ENCODE peak calls at places on chromosomes 6 and 20, in six cellular contexts. One of them, this sample, is unnamed.

GRCh38 chr6:138590796-138591709 is 91.8 kb upstream of the NHSL1 start:
- DNase-seq in thyroid gland: peak
- DNase-seq in left ventricle myocardium inferior: no peak
- DNase-seq in tibial artery: peak
- DNase-seq in breast epithelium: peak
- DNase-seq in fibroblast of mammary gland: peak
- DNase-seq in this sample: peak

GRCh38 chr6:157813757-157814455 is 9.1 kb upstream of the SNX9 start:
- DNase-seq in left ventricle myocardium inferior: no peak
- DNase-seq in tibial artery: peak
- DNase-seq in thyroid gland: no peak
- DNase-seq in fibroblast of mammary gland: peak
- DNase-seq in breast epithelium: no peak
- DNase-seq in this sample: peak

GRCh38 chr20:41149679-41150131 is 12.4 kb downstream of the PLCG1 start:
- DNase-seq in breast epithelium: no peak
- DNase-seq in fibroblast of mammary gland: peak
- DNase-seq in left ventricle myocardium inferior: no peak
- DNase-seq in tibial artery: no peak
- DNase-seq in thyroid gland: no peak
- DNase-seq in this sample: peak

GRCh38 chr20:47231382-47232042 is 125.0 kb downstream of the ZMYND8 start:
- DNase-seq in left ventricle myocardium inferior: no peak
- DNase-seq in tibial artery: no peak
- DNase-seq in breast epithelium: no peak
- DNase-seq in thyroid gland: no peak
- DNase-seq in fibroblast of mammary gland: no peak
- DNase-seq in this sample: peak

GRCh38 chr6:125818659-125819297 is 28.0 kb downstream of the NCOA7 start:
- DNase-seq in breast epithelium: no peak
- DNase-seq in left ventricle myocardium inferior: no peak
- DNase-seq in thyroid gland: no peak
- DNase-seq in tibial artery: no peak
- DNase-seq in fibroblast of mammary gland: peak
- DNase-seq in this sample: no peak

GRCh38 chr6:45681860-45682488 is 304.2 kb upstream of the SUPT3H start:
- DNase-seq in fibroblast of mammary gland: peak
- DNase-seq in thyroid gland: no peak
- DNase-seq in tibial artery: no peak
- DNase-seq in breast epithelium: no peak
- DNase-seq in left ventricle myocardium inferior: no peak
- DNase-seq in this sample: no peak

GRCh38 chr6:168671863-168672546 is 231.0 kb downstream of the SMOC2 start:
- DNase-seq in tibial artery: no peak
- DNase-seq in thyroid gland: no peak
- DNase-seq in breast epithelium: no peak
- DNase-seq in left ventricle myocardium inferior: no peak
- DNase-seq in fibroblast of mammary gland: no peak
- DNase-seq in this sample: no peak

GRCh38 chr20:4108495-4109306 is 93.3 kb upstream of the RNF24 start:
- DNase-seq in left ventricle myocardium inferior: peak
- DNase-seq in thyroid gland: peak
- DNase-seq in tibial artery: peak
- DNase-seq in breast epithelium: peak
- DNase-seq in fibroblast of mammary gland: peak
- DNase-seq in this sample: peak

GRCh38 chr6:49912193-49912592 is 45.9 kb upstream of the CRISP1 start:
- DNase-seq in left ventricle myocardium inferior: no peak
- DNase-seq in fibroblast of mammary gland: no peak
- DNase-seq in breast epithelium: no peak
- DNase-seq in thyroid gland: no peak
- DNase-seq in tibial artery: no peak
- DNase-seq in this sample: no peak

GRCh38 chr6:11270030-11271027 is 37.9 kb upstream of the NEDD9 start:
- DNase-seq in breast epithelium: no peak
- DNase-seq in thyroid gland: no peak
- DNase-seq in left ventricle myocardium inferior: no peak
- DNase-seq in tibial artery: no peak
- DNase-seq in fibroblast of mammary gland: no peak
- DNase-seq in this sample: no peak

GRCh38 chr20:34817801-34818200 is 7.7 kb downstream of the NCOA6 start:
- DNase-seq in breast epithelium: no peak
- DNase-seq in fibroblast of mammary gland: no peak
- DNase-seq in tibial artery: no peak
- DNase-seq in thyroid gland: no peak
- DNase-seq in left ventricle myocardium inferior: no peak
- DNase-seq in this sample: no peak

GRCh38 chr6:44920952-44921491 is 407.1 kb upstream of the RUNX2 start:
- DNase-seq in breast epithelium: no peak
- DNase-seq in left ventricle myocardium inferior: no peak
- DNase-seq in fibroblast of mammary gland: no peak
- DNase-seq in thyroid gland: no peak
- DNase-seq in tibial artery: no peak
- DNase-seq in this sample: peak

GRCh38 chr20:62795023-62795761 is 1.1 kb upstream of the MRGBP start:
- DNase-seq in fibroblast of mammary gland: peak
- DNase-seq in tibial artery: peak
- DNase-seq in breast epithelium: no peak
- DNase-seq in left ventricle myocardium inferior: no peak
- DNase-seq in thyroid gland: peak
- DNase-seq in this sample: peak

GRCh38 chr6:154447929-154448328 is 62.6 kb downstream of the CNKSR3 start:
- DNase-seq in tibial artery: no peak
- DNase-seq in fibroblast of mammary gland: peak
- DNase-seq in thyroid gland: no peak
- DNase-seq in breast epithelium: no peak
- DNase-seq in left ventricle myocardium inferior: no peak
- DNase-seq in this sample: peak

GRCh38 chr6:150236544-150236943 is 93.7 kb downstream of the PPP1R14C start:
- DNase-seq in fibroblast of mammary gland: no peak
- DNase-seq in thyroid gland: peak
- DNase-seq in breast epithelium: no peak
- DNase-seq in tibial artery: no peak
- DNase-seq in left ventricle myocardium inferior: no peak
- DNase-seq in this sample: no peak

GRCh38 chr6:101544286-101544685 is 150.8 kb downstream of the GRIK2 start:
- DNase-seq in breast epithelium: no peak
- DNase-seq in thyroid gland: no peak
- DNase-seq in tibial artery: no peak
- DNase-seq in left ventricle myocardium inferior: no peak
- DNase-seq in fibroblast of mammary gland: peak
- DNase-seq in this sample: peak

GRCh38 chr6:28866342-28867077 is 57.3 kb downstream of the TRIM27 start:
- DNase-seq in fibroblast of mammary gland: peak
- DNase-seq in breast epithelium: peak
- DNase-seq in left ventricle myocardium inferior: peak
- DNase-seq in thyroid gland: peak
- DNase-seq in tibial artery: peak
- DNase-seq in this sample: peak

GRCh38 chr6:111087106-111087835 is at the start of gene SLC16A10:
- DNase-seq in tibial artery: peak
- DNase-seq in left ventricle myocardium inferior: peak
- DNase-seq in breast epithelium: peak
- DNase-seq in fibroblast of mammary gland: no peak
- DNase-seq in thyroid gland: peak
- DNase-seq in this sample: peak

GRCh38 chr6:336159-337114 is 44.1 kb downstream of the DUSP22 start:
- DNase-seq in fibroblast of mammary gland: no peak
- DNase-seq in tibial artery: no peak
- DNase-seq in breast epithelium: no peak
- DNase-seq in thyroid gland: no peak
- DNase-seq in left ventricle myocardium inferior: peak
- DNase-seq in this sample: no peak

GRCh38 chr6:63573899-63574553 is 1.7 kb downstream of the LOC128125822 start:
- DNase-seq in fibroblast of mammary gland: peak
- DNase-seq in left ventricle myocardium inferior: no peak
- DNase-seq in breast epithelium: no peak
- DNase-seq in thyroid gland: peak
- DNase-seq in tibial artery: no peak
- DNase-seq in this sample: peak

GRCh38 chr6:169215201-169215661 is 38.4 kb downstream of the THBS2 start:
- DNase-seq in thyroid gland: no peak
- DNase-seq in tibial artery: no peak
- DNase-seq in breast epithelium: no peak
- DNase-seq in left ventricle myocardium inferior: no peak
- DNase-seq in fibroblast of mammary gland: peak
- DNase-seq in this sample: peak

GRCh38 chr20:36728986-36729385 is 16.9 kb downstream of the NDRG3 start:
- DNase-seq in tibial artery: no peak
- DNase-seq in fibroblast of mammary gland: no peak
- DNase-seq in breast epithelium: no peak
- DNase-seq in left ventricle myocardium inferior: no peak
- DNase-seq in thyroid gland: no peak
- DNase-seq in this sample: peak

GRCh38 chr20:4545526-4545925 is 176.2 kb upstream of the PRND start:
- DNase-seq in left ventricle myocardium inferior: no peak
- DNase-seq in fibroblast of mammary gland: peak
- DNase-seq in thyroid gland: no peak
- DNase-seq in tibial artery: no peak
- DNase-seq in breast epithelium: no peak
- DNase-seq in this sample: peak

GRCh38 chr6:87393026-87393622 is 14.6 kb upstream of the CFAP206 start:
- DNase-seq in thyroid gland: peak
- DNase-seq in left ventricle myocardium inferior: no peak
- DNase-seq in fibroblast of mammary gland: peak
- DNase-seq in breast epithelium: no peak
- DNase-seq in tibial artery: no peak
- DNase-seq in this sample: peak

GRCh38 chr6:162999575-163000285 is 272.0 kb downstream of the PACRG start:
- DNase-seq in fibroblast of mammary gland: peak
- DNase-seq in tibial artery: no peak
- DNase-seq in breast epithelium: no peak
- DNase-seq in left ventricle myocardium inferior: no peak
- DNase-seq in thyroid gland: no peak
- DNase-seq in this sample: peak

DNA sequence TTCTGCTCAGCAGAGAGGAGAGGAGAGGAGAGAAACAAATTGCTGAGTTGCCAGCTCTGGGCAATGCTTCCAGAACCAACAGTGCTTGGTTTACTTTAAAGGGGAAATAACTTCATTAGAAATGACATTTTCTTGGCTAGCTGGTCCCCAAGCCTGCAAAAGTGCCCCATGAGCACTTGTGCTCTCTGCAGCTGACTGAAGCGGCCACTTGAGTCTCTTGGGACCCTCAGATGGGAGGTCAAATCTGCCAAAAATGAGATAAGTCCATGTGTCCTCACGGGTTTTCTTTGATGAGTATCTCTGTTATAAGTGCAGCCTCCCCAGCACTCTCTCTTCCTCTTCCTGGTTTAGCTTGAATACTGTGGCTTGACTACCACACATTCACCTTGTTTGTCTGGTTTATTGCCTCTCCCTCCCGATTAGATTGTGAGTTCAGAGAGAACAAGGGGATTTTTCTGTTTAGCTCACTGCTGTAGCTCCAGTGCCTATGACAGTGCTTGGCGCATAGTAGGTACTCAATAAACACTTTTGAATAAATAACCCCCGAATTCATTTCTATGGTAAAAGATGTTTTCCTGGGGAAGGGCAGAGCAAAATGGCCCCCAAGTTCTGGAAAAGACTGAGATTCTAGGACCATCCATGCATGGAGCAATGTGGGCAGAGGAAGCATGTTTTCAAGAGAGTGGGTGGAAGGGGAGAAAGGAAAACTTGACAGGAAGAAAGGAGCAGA is 7.0 kb upstream of the RIN2 start:
- DNase-seq in thyroid gland: peak
- DNase-seq in left ventricle myocardium inferior: no peak
- DNase-seq in fibroblast of mammary gland: no peak
- DNase-seq in tibial artery: no peak
- DNase-seq in breast epithelium: no peak
- DNase-seq in this sample: no peak
- H3K4me3 ChIP-seq in thyroid gland: no peak
- H3K4me3 ChIP-seq in left ventricle myocardium inferior: no peak
- H3K4me3 ChIP-seq in fibroblast of mammary gland: no peak
- H3K4me3 ChIP-seq in tibial artery: no peak
- H3K4me3 ChIP-seq in breast epithelium: no peak
- H3K4me3 ChIP-seq in this sample: no peak

DNA sequence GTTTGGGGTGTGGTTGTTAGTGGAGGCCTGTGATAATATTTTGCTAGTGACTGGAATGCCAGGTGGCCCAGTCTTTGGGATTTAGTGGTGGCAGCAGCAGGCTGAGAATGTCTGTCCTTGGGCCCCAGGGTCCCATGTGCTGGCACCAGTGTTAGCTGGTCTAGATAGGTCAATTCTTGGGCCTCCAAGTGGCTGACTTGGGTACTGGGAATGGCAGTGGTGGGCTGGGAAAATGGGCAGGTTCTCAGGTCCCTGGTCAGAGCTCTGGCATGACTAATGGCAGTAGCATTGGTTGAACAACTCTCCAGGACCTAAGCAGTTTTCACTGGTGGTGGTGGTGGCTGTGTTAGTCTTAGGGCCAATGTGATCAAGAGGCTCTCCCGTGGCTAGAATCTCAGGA is 50.3 kb downstream of the OLIG3 start:
- DNase-seq in thyroid gland: no peak
- DNase-seq in fibroblast of mammary gland: no peak
- DNase-seq in left ventricle myocardium inferior: no peak
- DNase-seq in tibial artery: no peak
- DNase-seq in breast epithelium: no peak
- DNase-seq in this sample: no peak
- TF ChIP-seq CTCF in thyroid gland: no peak
- TF ChIP-seq CTCF in fibroblast of mammary gland: no peak
- TF ChIP-seq CTCF in left ventricle myocardium inferior: no peak
- TF ChIP-seq CTCF in tibial artery: no peak
- TF ChIP-seq CTCF in breast epithelium: no peak
- TF ChIP-seq CTCF in this sample: no peak

DNA sequence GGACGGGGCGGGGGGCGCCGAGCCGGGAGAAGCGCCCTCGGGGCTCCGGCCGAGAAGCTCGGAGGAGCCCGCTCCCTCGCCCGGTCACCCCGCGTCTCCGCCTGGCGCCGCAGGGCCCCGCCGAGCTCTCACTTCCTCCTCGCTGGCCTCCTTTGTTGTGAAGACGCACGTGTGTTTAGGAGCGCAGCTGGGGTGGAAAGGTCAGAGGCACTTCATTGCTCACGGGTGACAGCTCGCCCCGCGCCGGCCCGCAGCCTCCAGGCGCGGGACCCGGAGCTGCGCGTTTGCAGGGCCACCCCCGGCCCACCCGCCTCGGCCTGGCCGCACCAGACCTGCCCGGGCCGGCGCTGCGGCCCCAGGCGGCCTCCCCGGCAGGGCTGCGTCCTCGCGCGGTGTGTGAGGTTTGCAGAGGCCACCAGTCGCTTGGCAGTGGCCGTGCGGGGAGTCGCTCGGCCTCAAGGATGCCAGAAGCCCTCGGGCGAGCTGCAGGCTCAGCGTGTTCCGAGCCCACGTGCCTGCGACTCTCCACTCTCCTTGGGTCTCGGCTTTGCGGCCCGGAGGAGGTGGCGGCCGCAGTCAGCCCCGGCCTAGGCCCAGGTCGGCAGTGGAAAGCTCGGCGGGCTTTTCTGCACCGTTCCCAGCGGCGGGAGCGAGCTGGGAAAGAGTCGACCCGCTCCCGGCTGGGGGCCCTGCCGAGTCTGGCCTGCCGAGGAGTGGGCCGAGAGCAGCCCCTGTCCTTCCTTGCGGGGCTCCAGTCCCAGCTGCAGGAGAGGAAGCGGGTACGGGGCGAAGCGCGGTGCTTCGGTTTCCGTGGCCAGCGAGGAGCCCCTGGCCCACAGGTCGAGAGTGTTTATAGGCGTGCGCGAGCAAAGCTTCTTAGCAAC is 5.3 kb downstream of the FOXC1 start:
- DNase-seq in tibial artery: peak
- DNase-seq in fibroblast of mammary gland: no peak
- DNase-seq in breast epithelium: no peak
- DNase-seq in left ventricle myocardium inferior: no peak
- DNase-seq in thyroid gland: no peak
- DNase-seq in this sample: no peak
- H3K4me3 ChIP-seq in tibial artery: peak
- H3K4me3 ChIP-seq in fibroblast of mammary gland: no peak
- H3K4me3 ChIP-seq in breast epithelium: peak
- H3K4me3 ChIP-seq in left ventricle myocardium inferior: peak
- H3K4me3 ChIP-seq in thyroid gland: no peak
- H3K4me3 ChIP-seq in this sample: peak

GRCh38 chr20:42678895-42679294 is 510.8 kb downstream of the PTPRT start:
- DNase-seq in fibroblast of mammary gland: no peak
- DNase-seq in thyroid gland: no peak
- DNase-seq in breast epithelium: no peak
- DNase-seq in left ventricle myocardium inferior: no peak
- DNase-seq in tibial artery: no peak
- DNase-seq in this sample: no peak
- TF ChIP-seq CTCF in fibroblast of mammary gland: no peak
- TF ChIP-seq CTCF in thyroid gland: no peak
- TF ChIP-seq CTCF in breast epithelium: peak
- TF ChIP-seq CTCF in left ventricle myocardium inferior: peak
- TF ChIP-seq CTCF in tibial artery: no peak
- TF ChIP-seq CTCF in this sample: no peak